ENCODE peak calls at places on chromosomes 11 and 22, in eight cellular contexts. F, E, U, Z, Q, C, X and P are unnamed samples.

GRCh38 chr11:65304110-65304509 is 10.6 kb upstream of the CDC42EP2 start:
- DNase-seq in Q (no peak), F (no peak), E (no peak), X (no peak), U (no peak), C (no peak), Z (no peak), P (no peak)

GRCh38 chr11:60786811-60787567 is 1.9 kb downstream of the MS4A10 start:
- DNase-seq in U (no peak), E (no peak), Z (peak; percentile 45), X (peak; percentile 72), F (peak; percentile 79), C (peak; percentile 96), Q (no peak), P (no peak)

GRCh38 chr11:69665669-69666068 is 9.5 kb downstream of the LTO1 start:
- DNase-seq in C (no peak), U (no peak), F (no peak), E (no peak), Z (no peak), Q (no peak), X (no peak), P (no peak)

GRCh38 chr11:68215087-68215445 is 2.0 kb upstream of the KMT5B start:
- DNase-seq in C (no peak), E (no peak), Z (no peak), F (no peak), U (no peak), X (no peak), Q (peak; percentile 43), P (no peak)

GRCh38 chr11:94794287-94795168 is 26.4 kb downstream of the AMOTL1 start:
- DNase-seq in F (peak; percentile 73), U (no peak), E (no peak), Z (no peak), C (peak; percentile 93), X (peak; percentile 94), Q (no peak), P (no peak)

GRCh38 chr11:45078236-45079074 is 68.0 kb upstream of the PRDM11 start:
- DNase-seq in C (no peak), E (no peak), Q (no peak), X (no peak), F (no peak), U (no peak), Z (no peak), P (no peak)

GRCh38 chr11:59754494-59754858 is 700 bp upstream of the STX3 start:
- DNase-seq in Q (no peak), Z (peak; percentile 37), X (no peak), C (no peak), F (peak; percentile 19), U (no peak), E (no peak), P (no peak)

GRCh38 chr11:134150195-134150903 is 73.4 kb downstream of the NCAPD3 start:
- DNase-seq in C (no peak), Z (no peak), F (no peak), U (no peak), Q (no peak), X (no peak), E (no peak), P (no peak)

GRCh38 chr22:36470994-36471331 is 10.5 kb downstream of the TXN2 start:
- DNase-seq in Q (no peak), Z (no peak), E (no peak), C (no peak), U (no peak), F (no peak), X (no peak), P (no peak)

GRCh38 chr11:57658023-57658361 is 430 bp downstream of the CLP1 start:
- DNase-seq in Q (no peak), U (no peak), F (no peak), C (no peak), E (no peak), X (no peak), Z (no peak), P (no peak)

GRCh38 chr11:86218125-86219081 is 26.1 kb upstream of the EED start:
- DNase-seq in X (peak; percentile 80), F (peak; percentile 52), Q (peak; percentile 74), E (peak; percentile 39), Z (peak; percentile 83), C (peak; percentile 82), U (no peak), P (peak; percentile 31)

GRCh38 chr22:37501176-37501609 is 15.0 kb upstream of the MFNG start:
- DNase-seq in E (no peak), U (no peak), C (peak; percentile 47), Z (peak; percentile 53), Q (no peak), X (no peak), F (peak; percentile 77), P (no peak)

GRCh38 chr11:61574611-61575010 is 6.3 kb downstream of the SYT7 start:
- DNase-seq in Z (no peak), F (no peak), X (no peak), E (no peak), C (no peak), U (no peak), Q (no peak), P (no peak)

GRCh38 chr11:110434952-110435779 is 5.4 kb downstream of the FDX1 start:
- DNase-seq in F (no peak), C (no peak), U (no peak), Z (peak; percentile 23), X (peak; percentile 70), Q (no peak), E (no peak), P (no peak)

GRCh38 chr11:61671527-61671926 is 8.7 kb upstream of the DAGLA start:
- DNase-seq in F (no peak), X (peak; percentile 43), E (no peak), C (no peak), Q (peak; percentile 78), U (no peak), Z (peak; percentile 64), P (no peak)

DNA sequence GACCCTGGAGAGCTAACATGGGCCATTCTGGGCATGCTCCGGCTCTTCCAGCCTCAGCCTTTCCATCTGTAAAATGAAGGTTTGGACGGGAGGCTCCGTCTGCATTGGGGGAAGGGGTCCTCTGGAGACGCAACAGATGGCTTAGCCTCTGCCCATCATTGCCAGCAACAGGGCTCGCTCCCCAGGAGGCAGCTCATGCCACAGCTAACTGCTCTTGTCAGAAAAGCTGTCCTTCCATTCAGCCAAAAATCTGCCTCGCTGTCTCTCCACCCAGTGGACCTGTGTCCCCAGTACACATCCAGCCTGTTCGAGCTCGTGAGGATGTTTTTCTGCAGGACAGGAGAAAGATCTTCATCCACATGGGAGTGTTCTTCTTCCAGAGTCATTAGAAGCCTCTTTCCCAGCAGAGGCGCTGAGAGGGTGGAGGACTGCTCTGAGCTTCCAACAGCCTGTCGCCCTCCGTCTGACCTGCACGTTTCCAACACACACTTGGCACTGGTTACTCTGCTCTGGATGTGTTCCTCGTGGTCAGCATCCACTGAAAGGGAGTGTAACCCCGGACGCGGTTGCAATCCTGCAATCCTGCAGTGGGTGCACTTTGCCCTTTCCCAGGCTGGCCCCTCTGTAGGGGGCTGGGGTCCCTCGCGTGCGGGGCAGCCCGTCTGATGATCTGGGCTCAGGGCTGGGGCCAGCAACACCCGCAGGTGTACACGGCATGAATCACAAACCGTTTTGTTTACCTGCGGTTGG is 1340.9 kb downstream of the TBC1D22A start:
- DNase-seq in C (no peak), U (no peak), E (no peak), X (no peak), Q (no peak), F (no peak), Z (no peak), P (no peak)
- H3K9me3 ChIP-seq in C (peaks cover 9% of the 10 kb centered on the region), U (no peaks in the 10 kb centered on the region), E (no peaks in the 10 kb centered on the region), X (no peaks in the 10 kb centered on the region), Q (no peaks in the 10 kb centered on the region), F (peaks cover 2% of the 10 kb centered on the region), Z (no peaks in the 10 kb centered on the region), P (no peaks in the 10 kb centered on the region)

GRCh38 chr22:47277001-47277400 is 514.6 kb downstream of the TBC1D22A start:
- DNase-seq in C (no peak), Q (no peak), F (no peak), X (no peak), U (no peak), E (no peak), Z (no peak), P (no peak)

GRCh38 chr22:47276219-47276843 is 513.9 kb downstream of the TBC1D22A start:
- DNase-seq in F (no peak), Z (no peak), X (no peak), U (no peak), E (no peak), C (no peak), Q (no peak), P (no peak)

GRCh38 chr22:47278655-47279054 is 516.2 kb downstream of the TBC1D22A start:
- DNase-seq in X (no peak), C (no peak), F (no peak), E (no peak), U (no peak), Q (no peak), Z (no peak), P (no peak)

GRCh38 chr22:47279337-47279736 is 516.9 kb downstream of the TBC1D22A start:
- DNase-seq in F (no peak), E (no peak), X (no peak), Q (no peak), U (no peak), C (no peak), Z (no peak), P (no peak)

GRCh38 chr22:47277511-47277910 is 515.1 kb downstream of the TBC1D22A start:
- DNase-seq in U (no peak), C (no peak), F (no peak), X (no peak), Z (no peak), Q (no peak), E (no peak), P (no peak)
- H3K9me3 ChIP-seq in U (no peaks in the 10 kb centered on the region), C (no peaks in the 10 kb centered on the region), F (no peaks in the 10 kb centered on the region), X (no peaks in the 10 kb centered on the region), Z (no peaks in the 10 kb centered on the region), Q (peaks cover 88% of the 10 kb centered on the region), E (no peaks in the 10 kb centered on the region), P (no peaks in the 10 kb centered on the region)

DNA sequence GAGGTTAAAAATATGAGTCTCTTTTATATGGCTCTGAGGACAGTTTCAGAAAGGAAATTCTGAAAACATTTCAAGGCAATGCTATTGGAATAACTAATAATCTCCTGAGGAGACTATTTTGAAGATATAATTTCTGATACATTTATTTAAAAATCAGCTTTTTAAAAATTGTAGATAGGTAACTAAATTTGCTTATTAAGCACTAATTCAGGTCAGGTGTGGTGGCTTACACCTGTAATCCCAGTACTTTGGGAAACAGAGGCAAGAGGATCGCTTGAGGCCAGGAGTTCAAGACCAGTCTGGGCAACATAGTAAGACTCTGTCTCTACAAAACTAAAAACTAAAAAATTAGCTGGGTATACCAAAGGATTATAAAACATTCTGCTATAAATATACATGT is 17.0 kb downstream of the ZDHHC13 start:
- DNase-seq in E (no peak), U (no peak), F (no peak), Z (no peak), Q (no peak), X (no peak), C (no peak), P (no peak)
- H3K9me3 ChIP-seq in E (no peaks in the 10 kb centered on the region), U (peaks cover 3% of the 10 kb centered on the region), F (peaks cover 6% of the 10 kb centered on the region), Z (no peaks in the 10 kb centered on the region), Q (peaks cover 5% of the 10 kb centered on the region), X (no peaks in the 10 kb centered on the region), C (no peaks in the 10 kb centered on the region), P (peaks cover 4% of the 10 kb centered on the region)

DNA sequence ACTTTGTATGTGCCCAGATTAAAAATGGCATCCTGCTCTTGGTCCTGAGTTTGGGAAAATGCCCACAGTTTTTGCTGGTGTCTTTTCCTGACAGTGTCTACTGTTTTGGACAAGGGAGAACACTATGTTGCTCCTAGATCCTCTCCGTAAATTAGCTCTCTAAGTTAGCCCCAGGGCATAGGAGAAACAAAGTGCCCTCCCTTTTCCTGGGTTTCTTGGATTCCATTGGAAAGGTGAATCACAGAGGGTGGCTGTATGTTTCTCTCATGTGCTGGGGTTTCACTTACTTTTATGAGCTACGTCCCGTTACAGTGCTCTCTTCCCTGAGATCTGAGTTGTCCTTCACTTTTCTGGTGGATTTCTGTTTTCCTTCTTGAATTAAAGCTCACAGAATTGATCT is 782.8 kb downstream of the CNTN5 start:
- DNase-seq in X (peak; percentile 14), F (no peak), E (no peak), Z (no peak), U (no peak), Q (no peak), C (no peak), P (no peak)
- H3K9me3 ChIP-seq in X (no peaks in the 10 kb centered on the region), F (peaks cover 11% of the 10 kb centered on the region), E (no peaks in the 10 kb centered on the region), Z (no peaks in the 10 kb centered on the region), U (no peaks in the 10 kb centered on the region), Q (no peaks in the 10 kb centered on the region), C (no peaks in the 10 kb centered on the region), P (no peaks in the 10 kb centered on the region)